ENCODE peak calls at places on chromosome 7, in ten cellular contexts. O is K562, Y is vagina, K is HCT116, S is breast epithelium, U is transverse colon, X is Panc1, H is spleen, G is sigmoid colon, I is stomach. M is an unnamed sample.

GRCh38 chr7:116932566-116932965 is 20.7 kb upstream of the ST7 start:
- DNase-seq in X (no peak), O (no peak), U (no peak), S (no peak), G (no peak), K (no peak), Y (no peak), H (no peak), I (no peak), M (peak)

GRCh38 chr7:64888901-64889685 is 14.0 kb upstream of the ZNF273 start:
- DNase-seq in O (no peak), H (peak), G (no peak), I (peak), Y (peak), U (peak), X (no peak), K (no peak), S (no peak), M (peak)

GRCh38 chr7:36301914-36302771 is 87.5 kb upstream of the ANLN start:
- DNase-seq in K (no peak), S (no peak), G (no peak), I (peak), H (no peak), U (no peak), O (peak), Y (no peak), X (no peak), M (no peak)

GRCh38 chr7:96311967-96312366 is 9.9 kb downstream of the SLC25A13 start:
- DNase-seq in H (no peak), U (no peak), S (no peak), G (peak), K (no peak), X (no peak), I (peak), O (no peak), Y (no peak), M (no peak)

GRCh38 chr7:26667514-26668133 is 196.8 kb downstream of the SKAP2 start:
- DNase-seq in S (no peak), O (peak), U (peak), G (peak), Y (no peak), H (no peak), I (peak), K (peak), X (peak), M (no peak)

GRCh38 chr7:157979631-157980340 is 607.8 kb downstream of the PTPRN2 start:
- DNase-seq in G (peak), S (no peak), U (no peak), Y (no peak), I (no peak), H (peak), X (no peak), O (no peak), K (no peak), M (no peak)

GRCh38 chr7:98193474-98194180 is 17.6 kb upstream of the BHLHA15 start:
- DNase-seq in K (no peak), G (no peak), S (no peak), H (no peak), O (no peak), I (no peak), U (no peak), Y (no peak), X (no peak), M (no peak)

GRCh38 chr7:128406986-128407589 is 2.7 kb downstream of the IMPDH1 start:
- DNase-seq in Y (no peak), U (no peak), K (no peak), S (no peak), G (no peak), I (no peak), O (no peak), X (no peak), H (no peak), M (no peak)

GRCh38 chr7:24965831-24966708 is 13.9 kb downstream of the OSBPL3 start:
- DNase-seq in Y (no peak), O (peak), X (no peak), G (no peak), I (no peak), H (no peak), U (peak), K (no peak), S (no peak), M (no peak)

GRCh38 chr7:33757563-33758165 is 147.7 kb upstream of the BMPER start:
- DNase-seq in Y (no peak), H (no peak), U (no peak), G (no peak), X (peak), I (peak), K (no peak), O (peak), S (no peak), M (no peak)

GRCh38 chr7:101678713-101679112 is 49.6 kb upstream of the MYL10 start:
- DNase-seq in G (no peak), O (no peak), S (no peak), U (no peak), K (no peak), H (no peak), X (no peak), Y (no peak), I (no peak), M (no peak)

GRCh38 chr7:106610996-106611886 is 49.7 kb downstream of the CCDC71L start:
- DNase-seq in X (no peak), S (no peak), I (no peak), U (no peak), G (no peak), Y (no peak), K (no peak), O (no peak), H (no peak), M (no peak)

GRCh38 chr7:3159445-3159844 is 115.8 kb upstream of the CARD11 start:
- DNase-seq in H (no peak), I (no peak), K (no peak), U (no peak), X (no peak), O (no peak), G (no peak), Y (no peak), S (no peak), M (no peak)

GRCh38 chr7:92997144-92997543 is 120.6 kb downstream of the SAMD9 start:
- DNase-seq in I (no peak), Y (no peak), U (no peak), H (no peak), S (no peak), O (no peak), G (no peak), X (no peak), K (no peak), M (no peak)

GRCh38 chr7:92994889-92995288 is 122.9 kb downstream of the SAMD9 start:
- DNase-seq in Y (no peak), S (no peak), H (no peak), G (no peak), I (no peak), X (no peak), O (no peak), U (no peak), K (no peak), M (no peak)

GRCh38 chr7:92997719-92998118 is 120.1 kb downstream of the SAMD9 start:
- DNase-seq in H (no peak), Y (no peak), K (no peak), X (no peak), U (no peak), O (no peak), G (no peak), S (no peak), I (no peak), M (no peak)
- H3K4me3 ChIP-seq in H (no peak), Y (no peak), K (no peak), X (no peak), U (no peak), O (no peak), G (no peak), S (no peak), I (no peak), M (no peak)

DNA sequence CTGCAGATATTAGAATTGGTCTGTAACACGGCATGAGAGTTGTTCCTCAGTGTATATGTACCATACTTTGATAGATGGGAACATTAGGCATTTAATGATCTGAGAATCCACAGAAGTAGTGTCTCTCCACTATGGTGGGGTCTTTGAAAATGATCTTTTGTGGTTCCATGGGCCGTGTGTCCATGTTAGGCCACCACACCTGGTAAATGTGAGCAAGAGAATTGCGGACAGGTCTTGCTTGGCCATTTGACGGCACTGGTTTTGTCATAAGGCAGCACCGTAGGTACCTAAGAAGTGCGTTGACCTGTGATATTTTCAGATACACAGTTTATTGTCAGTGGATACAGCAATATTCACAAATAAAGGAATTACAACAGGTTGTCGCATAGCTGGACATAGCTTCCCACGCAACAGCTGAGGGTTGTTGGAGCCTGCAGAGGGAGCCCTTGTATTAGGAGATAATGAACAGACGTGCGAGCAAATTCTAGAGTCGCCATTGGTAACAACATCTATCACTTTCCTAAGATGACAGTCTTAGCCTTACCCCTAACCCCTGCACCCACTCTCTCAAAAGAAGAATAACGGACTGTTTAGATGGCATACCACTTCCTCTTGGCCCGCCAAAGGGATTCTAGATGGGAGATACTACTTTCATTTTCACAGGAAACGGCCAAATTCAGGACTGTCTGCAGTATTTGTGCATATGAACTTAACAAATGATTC is 111.4 kb downstream of the COL28A1 start:
- DNase-seq in H (no peak), K (peak), X (peak), U (peak), G (peak), O (peak), Y (no peak), I (peak), S (no peak), M (no peak)
- TF ChIP-seq POLR2AphosphoS5 in H (no peak), K (no peak), X (no peak), U (no peak), G (no peak), O (no peak), Y (no peak), I (no peak), S (no peak), M (no peak)

DNA sequence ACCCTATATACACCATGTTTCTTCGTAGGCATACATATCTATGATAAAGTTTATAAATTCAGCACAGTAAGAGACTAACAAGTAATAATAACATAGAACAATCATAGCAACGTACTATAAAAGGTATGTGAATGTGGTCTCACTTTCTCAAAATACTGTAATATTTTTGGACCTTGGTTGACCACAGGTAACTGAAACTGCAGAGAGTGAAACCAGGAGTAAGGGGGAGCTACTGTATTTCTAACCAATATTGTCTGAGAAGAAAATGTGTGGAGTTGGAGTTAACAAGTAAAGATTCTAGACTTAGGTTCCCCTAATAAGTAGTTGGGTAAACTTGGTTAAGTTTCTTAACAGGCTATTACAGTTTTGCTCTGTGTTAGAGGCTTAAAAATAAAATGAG is 72.1 kb downstream of the GNAI1 start:
- DNase-seq in Y (no peak), K (no peak), X (no peak), S (no peak), H (no peak), G (no peak), O (no peak), I (no peak), U (no peak), M (no peak)
- TF ChIP-seq CTCF in Y (no peak), K (no peak), X (no peak), S (no peak), H (no peak), G (no peak), O (no peak), I (no peak), U (no peak), M (no peak)

GRCh38 chr7:39288303-39288702 is 277.9 kb upstream of the YAE1 start:
- DNase-seq in U (no peak), G (no peak), S (no peak), I (no peak), H (no peak), Y (no peak), O (no peak), X (no peak), K (no peak), M (peak)
- H3K4me3 ChIP-seq in U (no peak), G (no peak), S (no peak), I (no peak), H (no peak), Y (no peak), O (no peak), X (no peak), K (no peak), M (no peak)

GRCh38 chr7:41698114-41698513 is 4.8 kb downstream of the INHBA start:
- DNase-seq in I (no peak), S (no peak), Y (no peak), O (no peak), K (no peak), G (no peak), H (no peak), X (no peak), U (no peak), M (no peak)

GRCh38 chr7:41698726-41699125 is 4.2 kb downstream of the INHBA start:
- DNase-seq in K (no peak), I (no peak), X (no peak), O (no peak), Y (no peak), G (no peak), H (no peak), U (no peak), S (no peak), M (no peak)

GRCh38 chr7:41694490-41694889 is 8.4 kb downstream of the INHBA start:
- DNase-seq in X (no peak), K (no peak), O (no peak), I (no peak), G (no peak), H (no peak), S (no peak), Y (no peak), U (no peak), M (peak)

GRCh38 chr7:41695661-41696322 is 7.1 kb downstream of the INHBA start:
- DNase-seq in I (no peak), O (no peak), Y (no peak), G (no peak), K (no peak), U (no peak), X (no peak), S (no peak), H (no peak), M (peak)

GRCh38 chr7:41696323-41696916 is 6.5 kb downstream of the INHBA start:
- DNase-seq in H (peak), K (peak), O (peak), U (peak), Y (no peak), G (peak), I (peak), X (no peak), S (no peak), M (peak)
- TF ChIP-seq POLR2AphosphoS5 in H (no peak), K (no peak), O (no peak), U (no peak), Y (peak), G (peak), I (no peak), X (no peak), S (no peak), M (peak)

DNA sequence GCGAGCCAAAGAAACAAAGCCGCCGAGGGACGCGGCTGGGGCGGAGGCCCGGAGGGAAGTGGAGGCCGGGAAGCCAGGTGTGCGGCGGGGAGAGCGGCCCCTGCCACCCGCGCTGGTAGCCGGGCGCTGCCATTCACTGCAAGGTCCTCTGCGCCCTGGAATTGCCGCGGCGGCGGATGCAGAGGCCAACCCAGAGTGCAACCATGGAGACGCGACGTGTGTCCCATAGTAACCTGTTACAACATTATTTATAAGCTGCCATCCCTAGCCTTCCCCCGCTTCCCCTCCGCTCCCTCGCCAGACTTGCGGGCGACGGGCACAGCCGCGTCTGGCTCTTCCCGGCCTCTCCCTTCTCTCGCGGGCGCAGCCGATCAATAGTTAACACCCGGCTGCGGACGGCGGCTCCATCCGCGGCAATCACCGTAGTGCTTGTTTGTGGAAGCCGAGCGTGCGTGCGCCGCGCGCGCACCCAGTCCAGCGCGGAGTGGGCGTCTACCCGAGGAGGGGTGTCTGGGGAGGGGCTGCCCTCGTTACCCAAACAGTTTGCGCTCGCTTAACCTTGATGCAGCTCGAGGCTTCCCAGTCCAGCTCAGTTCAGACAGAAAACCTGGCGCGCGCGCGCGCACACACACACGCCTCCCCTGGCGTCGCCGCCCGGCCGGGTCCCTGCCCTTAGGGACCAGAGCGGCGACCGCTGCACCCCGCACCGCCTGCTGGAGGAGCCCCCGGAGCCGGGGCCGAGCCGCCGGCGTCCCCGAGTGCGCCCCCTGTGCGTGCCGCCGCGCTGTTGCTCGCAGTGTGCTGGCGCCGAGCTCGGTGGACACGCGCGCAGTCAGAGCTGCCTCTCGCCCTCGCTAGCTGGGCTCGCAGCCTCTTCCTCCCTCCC is 165.4 kb upstream of the DPP6 start:
- DNase-seq in X (no peak), I (no peak), O (no peak), Y (no peak), H (no peak), U (no peak), K (no peak), S (no peak), G (peak), M (no peak)
- TF ChIP-seq CTCF in X (no peak), I (no peak), O (no peak), Y (no peak), H (no peak), U (no peak), K (no peak), S (no peak), G (no peak), M (no peak)

GRCh38 chr7:22477876-22478450 is 22.0 kb downstream of the STEAP1B start:
- DNase-seq in Y (no peak), S (no peak), I (no peak), K (no peak), O (no peak), U (no peak), G (no peak), X (no peak), H (no peak), M (no peak)

GRCh38 chr7:22476822-22477221 is 23.2 kb downstream of the STEAP1B start:
- DNase-seq in Y (no peak), O (no peak), I (no peak), X (no peak), H (no peak), U (no peak), S (no peak), G (no peak), K (no peak), M (no peak)

GRCh38 chr7:22480523-22481075 is 19.4 kb downstream of the STEAP1B start:
- DNase-seq in O (no peak), I (no peak), H (no peak), G (no peak), U (no peak), K (no peak), S (no peak), X (no peak), Y (no peak), M (no peak)

GRCh38 chr7:22474645-22475044 is 25.3 kb downstream of the STEAP1B start:
- DNase-seq in Y (no peak), I (no peak), K (no peak), U (no peak), O (no peak), H (no peak), S (no peak), X (no peak), G (no peak), M (no peak)

DNA sequence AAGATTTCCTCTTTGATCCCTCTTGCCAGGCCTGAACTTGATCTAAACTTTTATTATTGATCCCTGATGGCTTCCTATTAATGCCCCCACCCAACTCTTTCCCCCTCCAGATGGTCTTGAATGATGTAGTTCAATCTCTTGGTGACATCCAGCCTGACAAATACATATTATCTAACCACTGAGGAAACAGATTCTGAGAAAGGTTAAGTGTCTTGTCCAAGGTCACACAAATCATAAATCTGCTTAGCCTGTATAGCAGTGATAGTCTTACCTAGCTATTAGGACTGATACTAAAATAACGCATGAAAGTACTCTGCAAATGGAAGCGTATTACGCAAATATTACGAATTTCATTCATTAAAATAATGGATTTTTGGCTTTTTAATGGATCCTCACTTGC is 22.7 kb downstream of the STEAP1B start:
- DNase-seq in X (no peak), U (no peak), G (no peak), O (no peak), H (no peak), K (no peak), I (no peak), Y (no peak), S (no peak), M (no peak)
- H3K4me3 ChIP-seq in X (no peak), U (no peak), G (no peak), O (no peak), H (no peak), K (no peak), I (no peak), Y (no peak), S (no peak), M (no peak)

M was measured in esophagus muscularis mucosa.